ENCODE peak calls at places on chromosome X, in six cellular contexts. E is foreskin fibroblast; B is nucleus accumbens; Z is mesothelial cell of epicardium; Y is mesendoderm; P is central memory CD4-positive, alpha-beta T cell. X is an unnamed sample.

GRCh38 chrX:131565909-131566308 is 22.0 kb downstream of the OR13H1 start:
- DNase-seq in P (no peak), B (no peak), Y (no peak), Z (no peak), E (no peak), X (no peak)

GRCh38 chrX:7263961-7264360 is 116.0 kb upstream of the PUDP start:
- DNase-seq in Z (no peak), P (no peak), B (no peak), E (peak), Y (no peak), X (no peak)

GRCh38 chrX:13197961-13198761 is 121.7 kb downstream of the ATXN3L start:
- DNase-seq in Z (no peak), P (no peak), E (no peak), B (no peak), Y (peak), X (no peak)

GRCh38 chrX:153946910-153947769 is 2.7 kb upstream of the RENBP start:
- DNase-seq in P (peak), Z (peak), E (peak), Y (peak), B (peak), X (peak)

GRCh38 chrX:153924149-153924861 is 1.8 kb downstream of the ARHGAP4 start:
- DNase-seq in Y (peak), E (peak), P (peak), B (no peak), Z (no peak), X (peak)

GRCh38 chrX:123561439-123562215 is 171.2 kb downstream of the THOC2 start:
- DNase-seq in E (no peak), Y (no peak), P (no peak), Z (no peak), B (no peak), X (no peak)

GRCh38 chrX:115449742-115450141 is 111.2 kb upstream of the PLS3 start:
- DNase-seq in E (peak), P (no peak), Z (no peak), B (no peak), Y (no peak), X (no peak)

GRCh38 chrX:45850197-45850774 is 649.6 kb upstream of the DIPK2B start:
- DNase-seq in P (peak), Y (peak), B (no peak), E (no peak), Z (no peak), X (no peak)

GRCh38 chrX:129957241-129958099 is 25.0 kb upstream of the BCORL1 start:
- DNase-seq in Z (no peak), Y (peak), P (no peak), B (no peak), E (peak), X (peak)

GRCh38 chrX:130083656-130084382 is 26.5 kb downstream of the ELF4 start:
- DNase-seq in Z (no peak), E (no peak), B (no peak), Y (no peak), P (no peak), X (peak)

X was measured in AML-193.